ENCODE peak calls at places on chromosome 11, in four cellular contexts. M is H1, Q is H9, U is IMR-90. C is an unnamed sample.

GRCh38 chr11:3202759-3203158 is 15.9 kb downstream of the MRGPRG start:
- DNase-seq in Q (no peak), M (no peak), U (no peak), C (no peak)

GRCh38 chr11:134150195-134150903 is 73.4 kb downstream of the NCAPD3 start:
- DNase-seq in Q (no peak), M (no peak), U (no peak), C (no peak)

GRCh38 chr11:283405-284080 is 5.3 kb downstream of the NLRP6 start:
- DNase-seq in M (peak; percentile 33), U (no peak), Q (no peak), C (no peak)

GRCh38 chr11:65488273-65489058 is 10.4 kb upstream of the MALAT1 start:
- DNase-seq in U (peak; percentile 71), Q (no peak), M (no peak), C (peak; percentile 75)

GRCh38 chr11:73528420-73528819 is 69.5 kb downstream of the FAM168A start:
- DNase-seq in Q (no peak), M (no peak), U (no peak), C (no peak)

GRCh38 chr11:130037058-130037457 is 32.6 kb upstream of the APLP2 start:
- DNase-seq in M (no peak), Q (no peak), U (peak; percentile 69), C (peak; percentile 18)

GRCh38 chr11:1640076-1640946 is 10.7 kb downstream of the KRTAP5-5 start:
- DNase-seq in M (peak; percentile 87), U (no peak), Q (peak; percentile 79), C (peak; percentile 74)

GRCh38 chr11:104956528-104956927 is 11.8 kb downstream of the CASP4 start:
- DNase-seq in M (no peak), Q (no peak), U (no peak), C (peak; percentile 72)

GRCh38 chr11:119218141-119218878 is 12.2 kb downstream of the CBL start:
- DNase-seq in U (peak; percentile 99), M (no peak), Q (no peak), C (no peak)

GRCh38 chr11:452203-452744 is 2.2 kb downstream of the PTDSS2 start:
- DNase-seq in Q (no peak), U (no peak), M (no peak), C (no peak)

GRCh38 chr11:40306938-40307548 is 1152.4 kb downstream of the LRRC4C start:
- DNase-seq in M (no peak), U (peak; percentile 63), Q (no peak), C (peak; percentile 54)

GRCh38 chr11:12914401-12914912 is 94.7 kb upstream of the RASSF10 start:
- DNase-seq in Q (peak; percentile 96), U (peak; percentile 33), M (peak; percentile 89), C (peak; percentile 94)

GRCh38 chr11:9574806-9575530 is 1.5 kb downstream of the WEE1 start:
- DNase-seq in Q (peak; percentile 50), M (peak; percentile 47), U (peak; percentile 87), C (peak; percentile 91)

DNA sequence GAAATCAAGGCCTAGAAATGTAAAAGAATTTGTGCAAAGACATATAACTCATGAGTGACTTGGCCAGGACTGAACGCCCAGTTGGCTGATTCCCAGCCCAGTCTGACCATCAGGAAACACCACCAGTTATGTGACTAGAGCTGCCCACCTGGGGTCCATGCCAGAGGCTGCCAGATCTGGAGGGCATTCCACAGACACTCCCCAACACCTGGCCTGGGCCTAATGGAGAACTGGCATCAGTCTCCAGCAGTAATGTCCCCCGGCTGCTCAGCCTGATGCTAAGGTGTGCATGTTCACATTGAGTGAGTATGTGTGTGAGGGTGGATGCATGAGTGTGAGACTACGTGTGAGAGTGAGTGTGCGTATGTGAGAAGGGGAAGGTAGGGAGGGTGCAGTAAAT is 15.7 kb downstream of the PLAAT3 start:
- DNase-seq in M (no peak), Q (no peak), U (no peak), C (no peak)
- H3K56ac ChIP-seq in M (no peak overlapping the region), Q (no peak overlapping the region), U (no peak overlapping the region), C (no peak overlapping the region)

GRCh38 chr11:82848829-82849228 is 51.4 kb downstream of the PRCP start:
- DNase-seq in U (no peak), M (no peak), Q (no peak), C (no peak)
- H3K56ac ChIP-seq in U (no peak overlapping the region), M (no peak overlapping the region), Q (no peak overlapping the region), C (no peak overlapping the region)

DNA sequence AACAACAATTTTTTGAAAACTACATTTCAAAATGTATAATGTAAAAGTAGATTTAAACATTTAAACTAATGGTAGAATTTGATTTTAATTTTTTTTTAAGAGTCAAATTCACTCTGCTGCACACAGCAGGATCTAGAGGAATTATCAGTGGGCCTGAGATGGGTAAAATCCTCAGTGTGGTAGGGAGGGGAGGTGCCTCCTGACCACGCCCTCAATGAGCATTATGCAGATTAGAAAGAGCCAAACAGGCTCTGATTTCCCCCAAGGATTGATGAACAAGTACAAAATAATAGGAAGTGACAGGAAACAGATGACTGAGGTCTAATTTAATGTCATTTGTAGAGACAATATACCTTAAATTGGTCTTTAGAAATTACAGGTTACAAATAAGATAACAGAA is 155.2 kb downstream of the DCDC1 start:
- DNase-seq in M (no peak), U (no peak), Q (no peak), C (no peak)
- H3K56ac ChIP-seq in M (no peak overlapping the region), U (no peak overlapping the region), Q (no peak overlapping the region), C (no peak overlapping the region)

GRCh38 chr11:21040615-21041014 is 371.2 kb downstream of the NELL1 start:
- DNase-seq in Q (no peak), U (no peak), M (no peak), C (no peak)

GRCh38 chr11:21037836-21038235 is 368.4 kb downstream of the NELL1 start:
- DNase-seq in Q (no peak), M (no peak), U (no peak), C (no peak)
- H3K56ac ChIP-seq in Q (no peak overlapping the region), M (no peak overlapping the region), U (no peak overlapping the region), C (no peak overlapping the region)

GRCh38 chr11:75230621-75231020 is 10.0 kb upstream of the TPBGL start:
- DNase-seq in U (no peak), M (no peak), Q (no peak), C (no peak)
- H3K56ac ChIP-seq in U (no peak overlapping the region), M (no peak overlapping the region), Q (no peak overlapping the region), C (no peak overlapping the region)

GRCh38 chr11:30553521-30554110 is 32.5 kb downstream of the MPPED2 start:
- DNase-seq in U (no peak), Q (no peak), M (no peak), C (peak; percentile 10)
- H3K56ac ChIP-seq in U (no peak overlapping the region), Q (no peak overlapping the region), M (no peak overlapping the region), C (no peak overlapping the region)

GRCh38 chr11:83823461-83824025 is 537.4 kb upstream of the CCDC90B start:
- DNase-seq in Q (no peak), M (no peak), U (peak; percentile 72), C (no peak)
- H3K56ac ChIP-seq in Q (no peak overlapping the region), M (no peak overlapping the region), U (no peak overlapping the region), C (no peak overlapping the region)

DNA sequence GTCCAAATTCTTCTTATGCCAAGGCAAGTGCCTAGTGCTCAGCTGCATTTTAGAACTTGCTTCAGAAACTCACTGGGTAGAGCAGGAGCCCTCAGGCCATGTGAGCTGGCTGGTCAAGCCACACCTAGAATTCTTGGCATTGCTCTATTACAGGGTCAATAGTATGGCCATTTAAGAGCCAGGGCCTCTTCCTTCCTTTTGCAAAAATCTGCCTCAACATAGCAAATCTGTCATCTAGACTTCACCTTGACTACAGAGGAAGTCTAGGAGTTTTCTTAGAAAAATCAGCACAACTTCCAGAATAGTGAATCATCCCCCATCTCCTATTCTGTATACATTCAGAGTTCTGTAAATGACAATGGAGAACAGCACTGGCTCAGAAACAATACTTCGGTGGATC is 112.0 kb upstream of the TTC12 start:
- DNase-seq in M (no peak), Q (no peak), U (no peak), C (peak; percentile 68)
- H3K56ac ChIP-seq in M (no peak overlapping the region), Q (no peak overlapping the region), U (no peak overlapping the region), C (no peak overlapping the region)

DNA sequence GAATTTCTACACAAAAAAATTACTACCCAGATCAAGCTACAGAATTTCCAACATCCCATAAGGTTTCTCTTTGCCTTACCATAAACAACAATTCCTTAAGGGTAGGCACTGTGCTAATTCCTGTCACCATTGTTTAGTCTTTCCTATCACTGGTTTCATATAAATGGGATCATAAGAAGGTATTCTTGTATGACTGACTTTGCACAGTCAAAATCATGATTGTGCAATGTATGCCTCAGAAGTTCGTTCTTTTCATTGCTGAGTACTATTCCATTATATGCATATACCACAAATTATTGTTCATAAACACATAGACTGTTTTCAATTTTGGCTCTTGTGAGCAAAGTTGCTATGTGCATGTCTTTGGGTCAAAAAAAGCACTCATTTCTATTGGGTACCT is 611.6 kb upstream of the CADM1 start:
- DNase-seq in Q (no peak), U (no peak), M (no peak), C (no peak)
- H3K56ac ChIP-seq in Q (no peak overlapping the region), U (no peak overlapping the region), M (no peak overlapping the region), C (no peak overlapping the region)